ENCODE peak calls at places on chromosomes 3 and 15, in ten cellular contexts. Y, F, K, V, J, H, T, N, I and G are unnamed samples.

GRCh38 chr3:155323063-155323666 is 29.7 kb upstream of the STRIT1 start:
- DNase-seq in Y (peak), F (peak), K (peak), V (peak), J (no peak), H (no peak), T (peak), N (no peak), I (no peak), G (no peak)

GRCh38 chr15:38512901-38513300 is 51.7 kb downstream of the RASGRP1 start:
- DNase-seq in Y (no peak), F (no peak), K (no peak), V (no peak), J (no peak), H (no peak), T (no peak), N (no peak), I (no peak), G (no peak)

GRCh38 chr15:34691024-34691423 is 63.8 kb downstream of the GJD2 start:
- DNase-seq in Y (no peak), F (no peak), K (no peak), V (no peak), J (no peak), H (no peak), T (no peak), N (no peak), I (no peak), G (no peak)

GRCh38 chr3:197226179-197226578 is 72.2 kb downstream of the DLG1 start:
- DNase-seq in Y (no peak), F (no peak), K (no peak), V (no peak), J (no peak), H (no peak), T (no peak), N (no peak), I (no peak), G (no peak)

GRCh38 chr15:83571820-83572707 is 81.9 kb upstream of the ADAMTSL3 start:
- DNase-seq in Y (peak), F (peak), K (peak), V (no peak), J (no peak), H (no peak), T (no peak), N (no peak), I (peak), G (no peak)

GRCh38 chr3:176950743-176951142 is 246.5 kb downstream of the TBL1XR1 start:
- DNase-seq in Y (no peak), F (peak), K (peak), V (no peak), J (no peak), H (no peak), T (no peak), N (no peak), I (no peak), G (no peak)

GRCh38 chr3:4983739-4984510 is 4.7 kb downstream of the BHLHE40 start:
- DNase-seq in Y (peak), F (peak), K (peak), V (peak), J (no peak), H (no peak), T (no peak), N (peak), I (no peak), G (peak)

GRCh38 chr3:141412087-141412935 is 44.0 kb downstream of the ZBTB38 start:
- DNase-seq in Y (no peak), F (peak), K (peak), V (peak), J (no peak), H (no peak), T (no peak), N (peak), I (peak), G (peak)

GRCh38 chr3:141828487-141829284 is 47.8 kb upstream of the ATP1B3 start:
- DNase-seq in Y (no peak), F (peak), K (peak), V (no peak), J (peak), H (no peak), T (no peak), N (no peak), I (no peak), G (no peak)

GRCh38 chr15:51004103-51004536 is 90.6 kb downstream of the TNFAIP8L3 start:
- DNase-seq in Y (peak), F (peak), K (peak), V (no peak), J (no peak), H (no peak), T (no peak), N (no peak), I (no peak), G (no peak)

GRCh38 chr3:40518848-40519247 is 5.9 kb upstream of the ZNF621 start:
- DNase-seq in Y (no peak), F (no peak), K (no peak), V (no peak), J (no peak), H (no peak), T (no peak), N (no peak), I (no peak), G (no peak)

GRCh38 chr15:75142499-75142898 is 59.2 kb upstream of the C15orf39 start:
- DNase-seq in Y (no peak), F (no peak), K (no peak), V (no peak), J (no peak), H (no peak), T (no peak), N (no peak), I (no peak), G (no peak)

GRCh38 chr15:50251638-50252182 is 13.8 kb downstream of the HDC start:
- DNase-seq in Y (no peak), F (no peak), K (no peak), V (no peak), J (no peak), H (no peak), T (no peak), N (no peak), I (no peak), G (no peak)

GRCh38 chr3:69204315-69204957 is 82.0 kb upstream of the LMOD3 start:
- DNase-seq in Y (no peak), F (no peak), K (no peak), V (peak), J (no peak), H (no peak), T (no peak), N (no peak), I (no peak), G (no peak)

GRCh38 chr15:84702961-84703482 is 12.9 kb downstream of the SEC11A start:
- DNase-seq in Y (no peak), F (peak), K (no peak), V (no peak), J (no peak), H (no peak), T (no peak), N (no peak), I (no peak), G (no peak)

GRCh38 chr3:47339951-47340350 is 40.9 kb upstream of the PTPN23 start:
- DNase-seq in Y (no peak), F (no peak), K (no peak), V (no peak), J (no peak), H (no peak), T (no peak), N (no peak), I (no peak), G (no peak)

GRCh38 chr3:2218826-2219225 is 120.2 kb downstream of the CNTN4 start:
- DNase-seq in Y (no peak), F (no peak), K (no peak), V (no peak), J (no peak), H (no peak), T (no peak), N (no peak), I (no peak), G (no peak)

GRCh38 chr3:114645392-114645791 is 351.6 kb downstream of the TIGIT start:
- DNase-seq in Y (no peak), F (peak), K (no peak), V (no peak), J (no peak), H (no peak), T (no peak), N (no peak), I (no peak), G (no peak)

GRCh38 chr3:120350431-120350941 is 1.3 kb upstream of the LRRC58 start:
- DNase-seq in Y (peak), F (peak), K (peak), V (no peak), J (no peak), H (no peak), T (no peak), N (no peak), I (no peak), G (no peak)

GRCh38 chr3:177106184-177106583 is 91.1 kb downstream of the TBL1XR1 start:
- DNase-seq in Y (no peak), F (no peak), K (no peak), V (no peak), J (no peak), H (no peak), T (no peak), N (no peak), I (no peak), G (no peak)

GRCh38 chr3:175082631-175083030 is 223.5 kb downstream of the NAALADL2 start:
- DNase-seq in Y (no peak), F (no peak), K (no peak), V (no peak), J (no peak), H (no peak), T (no peak), N (no peak), I (no peak), G (no peak)

GRCh38 chr15:70362911-70363310 is 265.2 kb upstream of the TLE3 start:
- DNase-seq in Y (peak), F (peak), K (peak), V (no peak), J (no peak), H (no peak), T (peak), N (no peak), I (no peak), G (no peak)

GRCh38 chr3:95654567-95655362 is 1159.6 kb upstream of the EPHA6 start:
- DNase-seq in Y (no peak), F (no peak), K (no peak), V (no peak), J (no peak), H (no peak), T (no peak), N (no peak), I (no peak), G (no peak)

GRCh38 chr3:129530821-129531220 is 2.4 kb downstream of the RHO start:
- DNase-seq in Y (no peak), F (no peak), K (no peak), V (no peak), J (no peak), H (no peak), T (no peak), N (no peak), I (no peak), G (no peak)